ENCODE peak calls at places on chromosomes 2 and 18, in eight cellular contexts. One of them, this sample, is unnamed.

GRCh38 chr18:74598350-74599001 is 806 bp downstream of the ZNF407 start:
- DNase-seq in ureter: peak; percentile 52
- DNase-seq in fibroblast of the conjunctiva: no peak
- DNase-seq in IMR-90: peak; percentile 46
- DNase-seq in right atrium auricular region: peak; percentile 59
- DNase-seq in myocyte: peak; percentile 70
- DNase-seq in CD4-positive, alpha-beta memory T cell: no peak
- DNase-seq in CD8-positive, alpha-beta T cell: peak; percentile 72
- DNase-seq in this sample: peak; percentile 52

GRCh38 chr2:96404446-96405373 is 69.1 kb downstream of the NCAPH start:
- DNase-seq in CD8-positive, alpha-beta T cell: no peak
- DNase-seq in CD4-positive, alpha-beta memory T cell: no peak
- DNase-seq in ureter: no peak
- DNase-seq in fibroblast of the conjunctiva: no peak
- DNase-seq in IMR-90: no peak
- DNase-seq in myocyte: peak; percentile 56
- DNase-seq in right atrium auricular region: peak; percentile 34
- DNase-seq in this sample: no peak

GRCh38 chr2:195343942-195344530 is 313.0 kb upstream of the SLC39A10 start:
- DNase-seq in CD8-positive, alpha-beta T cell: no peak
- DNase-seq in right atrium auricular region: no peak
- DNase-seq in myocyte: peak; percentile 50
- DNase-seq in fibroblast of the conjunctiva: no peak
- DNase-seq in ureter: no peak
- DNase-seq in CD4-positive, alpha-beta memory T cell: no peak
- DNase-seq in IMR-90: peak; percentile 78
- DNase-seq in this sample: no peak

GRCh38 chr2:9950521-9951271 is 797 bp upstream of the GRHL1 start:
- DNase-seq in myocyte: peak; percentile 50
- DNase-seq in CD4-positive, alpha-beta memory T cell: no peak
- DNase-seq in right atrium auricular region: no peak
- DNase-seq in CD8-positive, alpha-beta T cell: peak; percentile 40
- DNase-seq in fibroblast of the conjunctiva: no peak
- DNase-seq in IMR-90: no peak
- DNase-seq in ureter: no peak
- DNase-seq in this sample: peak; percentile 44

GRCh38 chr2:214881647-214882205 is 72.2 kb upstream of the BARD1 start:
- DNase-seq in right atrium auricular region: no peak
- DNase-seq in ureter: no peak
- DNase-seq in CD4-positive, alpha-beta memory T cell: no peak
- DNase-seq in fibroblast of the conjunctiva: peak; percentile 9
- DNase-seq in myocyte: peak; percentile 16
- DNase-seq in IMR-90: no peak
- DNase-seq in CD8-positive, alpha-beta T cell: no peak
- DNase-seq in this sample: no peak

GRCh38 chr2:64636105-64636873 is 17.4 kb downstream of the SERTAD2 start:
- DNase-seq in myocyte: no peak
- DNase-seq in IMR-90: no peak
- DNase-seq in ureter: no peak
- DNase-seq in fibroblast of the conjunctiva: no peak
- DNase-seq in CD4-positive, alpha-beta memory T cell: no peak
- DNase-seq in right atrium auricular region: peak; percentile 42
- DNase-seq in CD8-positive, alpha-beta T cell: no peak
- DNase-seq in this sample: no peak

GRCh38 chr2:29700560-29700959 is 220.8 kb downstream of the ALK start:
- DNase-seq in ureter: no peak
- DNase-seq in CD8-positive, alpha-beta T cell: no peak
- DNase-seq in fibroblast of the conjunctiva: no peak
- DNase-seq in right atrium auricular region: no peak
- DNase-seq in IMR-90: peak; percentile 76
- DNase-seq in myocyte: peak; percentile 3
- DNase-seq in CD4-positive, alpha-beta memory T cell: no peak
- DNase-seq in this sample: no peak

GRCh38 chr18:64103979-64104378 is 44.9 kb downstream of the LINC00305 start:
- DNase-seq in ureter: no peak
- DNase-seq in IMR-90: no peak
- DNase-seq in CD8-positive, alpha-beta T cell: no peak
- DNase-seq in fibroblast of the conjunctiva: no peak
- DNase-seq in myocyte: no peak
- DNase-seq in CD4-positive, alpha-beta memory T cell: no peak
- DNase-seq in right atrium auricular region: no peak
- DNase-seq in this sample: no peak

GRCh38 chr2:148209598-148209997 is 188.7 kb downstream of the MBD5 start:
- DNase-seq in right atrium auricular region: no peak
- DNase-seq in myocyte: no peak
- DNase-seq in IMR-90: no peak
- DNase-seq in fibroblast of the conjunctiva: no peak
- DNase-seq in CD8-positive, alpha-beta T cell: no peak
- DNase-seq in ureter: no peak
- DNase-seq in CD4-positive, alpha-beta memory T cell: no peak
- DNase-seq in this sample: no peak

GRCh38 chr2:109715302-109715937 is 78.7 kb upstream of the RGPD5 start:
- DNase-seq in CD4-positive, alpha-beta memory T cell: no peak
- DNase-seq in IMR-90: no peak
- DNase-seq in myocyte: peak; percentile 3
- DNase-seq in ureter: peak; percentile 39
- DNase-seq in right atrium auricular region: no peak
- DNase-seq in CD8-positive, alpha-beta T cell: no peak
- DNase-seq in fibroblast of the conjunctiva: no peak
- DNase-seq in this sample: no peak

GRCh38 chr2:28507806-28508764 is 12.2 kb downstream of the PLB1 start:
- DNase-seq in CD8-positive, alpha-beta T cell: peak; percentile 38
- DNase-seq in IMR-90: peak; percentile 17
- DNase-seq in right atrium auricular region: no peak
- DNase-seq in ureter: peak; percentile 65
- DNase-seq in fibroblast of the conjunctiva: no peak
- DNase-seq in CD4-positive, alpha-beta memory T cell: no peak
- DNase-seq in myocyte: no peak
- DNase-seq in this sample: no peak

GRCh38 chr2:229408356-229408755 is 137.3 kb upstream of the PID1 start:
- DNase-seq in CD8-positive, alpha-beta T cell: no peak
- DNase-seq in IMR-90: peak; percentile 91
- DNase-seq in myocyte: peak; percentile 79
- DNase-seq in CD4-positive, alpha-beta memory T cell: no peak
- DNase-seq in right atrium auricular region: peak; percentile 78
- DNase-seq in ureter: peak; percentile 53
- DNase-seq in fibroblast of the conjunctiva: peak; percentile 92
- DNase-seq in this sample: no peak

GRCh38 chr2:157874278-157874825 is 1.8 kb downstream of the ACVR1 start:
- DNase-seq in fibroblast of the conjunctiva: no peak
- DNase-seq in myocyte: peak; percentile 35
- DNase-seq in IMR-90: no peak
- DNase-seq in CD4-positive, alpha-beta memory T cell: no peak
- DNase-seq in ureter: no peak
- DNase-seq in right atrium auricular region: no peak
- DNase-seq in CD8-positive, alpha-beta T cell: no peak
- DNase-seq in this sample: no peak

GRCh38 chr2:149744845-149745244 is 157.3 kb upstream of the MMADHC start:
- DNase-seq in myocyte: no peak
- DNase-seq in right atrium auricular region: no peak
- DNase-seq in CD4-positive, alpha-beta memory T cell: no peak
- DNase-seq in IMR-90: peak; percentile 78
- DNase-seq in fibroblast of the conjunctiva: no peak
- DNase-seq in ureter: no peak
- DNase-seq in CD8-positive, alpha-beta T cell: no peak
- DNase-seq in this sample: no peak

GRCh38 chr2:236607471-236608307 is 38.1 kb downstream of the ACKR3 start:
- DNase-seq in CD4-positive, alpha-beta memory T cell: no peak
- DNase-seq in ureter: no peak
- DNase-seq in myocyte: peak; percentile 90
- DNase-seq in IMR-90: peak; percentile 14
- DNase-seq in CD8-positive, alpha-beta T cell: peak; percentile 19
- DNase-seq in right atrium auricular region: no peak
- DNase-seq in fibroblast of the conjunctiva: peak; percentile 12
- DNase-seq in this sample: no peak

GRCh38 chr18:79603321-79604204 is 76.0 kb upstream of the CTDP1 start:
- DNase-seq in right atrium auricular region: no peak
- DNase-seq in IMR-90: no peak
- DNase-seq in ureter: no peak
- DNase-seq in CD4-positive, alpha-beta memory T cell: no peak
- DNase-seq in fibroblast of the conjunctiva: no peak
- DNase-seq in myocyte: no peak
- DNase-seq in CD8-positive, alpha-beta T cell: no peak
- DNase-seq in this sample: no peak

GRCh38 chr2:205868773-205869333 is 186.6 kb downstream of the NRP2 start:
- DNase-seq in right atrium auricular region: no peak
- DNase-seq in CD4-positive, alpha-beta memory T cell: no peak
- DNase-seq in ureter: no peak
- DNase-seq in IMR-90: peak; percentile 61
- DNase-seq in fibroblast of the conjunctiva: no peak
- DNase-seq in myocyte: peak; percentile 65
- DNase-seq in CD8-positive, alpha-beta T cell: no peak
- DNase-seq in this sample: no peak

GRCh38 chr2:54708584-54709340 is 14.7 kb upstream of the EML6 start:
- DNase-seq in right atrium auricular region: no peak
- DNase-seq in ureter: peak; percentile 50
- DNase-seq in CD4-positive, alpha-beta memory T cell: no peak
- DNase-seq in fibroblast of the conjunctiva: no peak
- DNase-seq in myocyte: peak; percentile 23
- DNase-seq in CD8-positive, alpha-beta T cell: no peak
- DNase-seq in IMR-90: no peak
- DNase-seq in this sample: no peak

GRCh38 chr18:21742323-21742687 is 1.7 kb downstream of the MIB1 start:
- DNase-seq in myocyte: no peak
- DNase-seq in fibroblast of the conjunctiva: no peak
- DNase-seq in right atrium auricular region: no peak
- DNase-seq in CD4-positive, alpha-beta memory T cell: no peak
- DNase-seq in ureter: no peak
- DNase-seq in IMR-90: peak; percentile 30
- DNase-seq in CD8-positive, alpha-beta T cell: no peak
- DNase-seq in this sample: no peak

GRCh38 chr2:42368817-42369550 is 8.0 kb upstream of the COX7A2L start:
- DNase-seq in ureter: no peak
- DNase-seq in fibroblast of the conjunctiva: no peak
- DNase-seq in right atrium auricular region: no peak
- DNase-seq in myocyte: no peak
- DNase-seq in CD4-positive, alpha-beta memory T cell: no peak
- DNase-seq in IMR-90: no peak
- DNase-seq in CD8-positive, alpha-beta T cell: no peak
- DNase-seq in this sample: no peak

GRCh38 chr2:235909371-235909770 is 258.8 kb downstream of the GBX2 start:
- DNase-seq in fibroblast of the conjunctiva: no peak
- DNase-seq in right atrium auricular region: no peak
- DNase-seq in myocyte: no peak
- DNase-seq in IMR-90: no peak
- DNase-seq in CD4-positive, alpha-beta memory T cell: no peak
- DNase-seq in CD8-positive, alpha-beta T cell: no peak
- DNase-seq in ureter: no peak
- DNase-seq in this sample: no peak

GRCh38 chr2:95314964-95315611 is 17.9 kb downstream of the KCNIP3 start:
- DNase-seq in ureter: no peak
- DNase-seq in IMR-90: peak; percentile 7
- DNase-seq in CD8-positive, alpha-beta T cell: no peak
- DNase-seq in CD4-positive, alpha-beta memory T cell: no peak
- DNase-seq in right atrium auricular region: no peak
- DNase-seq in myocyte: peak; percentile 78
- DNase-seq in fibroblast of the conjunctiva: no peak
- DNase-seq in this sample: no peak

GRCh38 chr2:138637686-138638085 is 136.1 kb downstream of the SPOPL start:
- DNase-seq in ureter: no peak
- DNase-seq in myocyte: no peak
- DNase-seq in fibroblast of the conjunctiva: no peak
- DNase-seq in CD8-positive, alpha-beta T cell: no peak
- DNase-seq in right atrium auricular region: no peak
- DNase-seq in CD4-positive, alpha-beta memory T cell: no peak
- DNase-seq in IMR-90: no peak
- DNase-seq in this sample: no peak

GRCh38 chr18:3793545-3793944 is 343.6 kb downstream of the TGIF1 start:
- DNase-seq in right atrium auricular region: no peak
- DNase-seq in IMR-90: peak; percentile 80
- DNase-seq in fibroblast of the conjunctiva: peak; percentile 30
- DNase-seq in ureter: no peak
- DNase-seq in CD4-positive, alpha-beta memory T cell: no peak
- DNase-seq in myocyte: no peak
- DNase-seq in CD8-positive, alpha-beta T cell: no peak
- DNase-seq in this sample: no peak

GRCh38 chr2:76579911-76580310 is 869.2 kb upstream of the GCFC2 start:
- DNase-seq in right atrium auricular region: no peak
- DNase-seq in myocyte: no peak
- DNase-seq in fibroblast of the conjunctiva: no peak
- DNase-seq in CD8-positive, alpha-beta T cell: no peak
- DNase-seq in IMR-90: no peak
- DNase-seq in CD4-positive, alpha-beta memory T cell: no peak
- DNase-seq in ureter: no peak
- DNase-seq in this sample: no peak

GRCh38 chr18:69400976-69401474 is 337 bp downstream of the DOK6 start:
- DNase-seq in ureter: no peak
- DNase-seq in CD8-positive, alpha-beta T cell: no peak
- DNase-seq in right atrium auricular region: no peak
- DNase-seq in IMR-90: peak; percentile 16
- DNase-seq in CD4-positive, alpha-beta memory T cell: no peak
- DNase-seq in myocyte: no peak
- DNase-seq in fibroblast of the conjunctiva: no peak
- DNase-seq in this sample: no peak

GRCh38 chr18:26454616-26455015 is 93.7 kb downstream of the KCTD1 start:
- DNase-seq in right atrium auricular region: no peak
- DNase-seq in ureter: no peak
- DNase-seq in fibroblast of the conjunctiva: no peak
- DNase-seq in CD8-positive, alpha-beta T cell: no peak
- DNase-seq in IMR-90: no peak
- DNase-seq in myocyte: no peak
- DNase-seq in CD4-positive, alpha-beta memory T cell: no peak
- DNase-seq in this sample: no peak

GRCh38 chr2:188089896-188090295 is 201.8 kb upstream of the GULP1 start:
- DNase-seq in CD8-positive, alpha-beta T cell: no peak
- DNase-seq in myocyte: no peak
- DNase-seq in right atrium auricular region: no peak
- DNase-seq in CD4-positive, alpha-beta memory T cell: no peak
- DNase-seq in IMR-90: peak; percentile 29
- DNase-seq in ureter: no peak
- DNase-seq in fibroblast of the conjunctiva: no peak
- DNase-seq in this sample: no peak

GRCh38 chr2:135688002-135688401 is 53.7 kb upstream of the UBXN4 start:
- DNase-seq in IMR-90: peak; percentile 44
- DNase-seq in ureter: no peak
- DNase-seq in CD4-positive, alpha-beta memory T cell: no peak
- DNase-seq in CD8-positive, alpha-beta T cell: no peak
- DNase-seq in fibroblast of the conjunctiva: no peak
- DNase-seq in myocyte: no peak
- DNase-seq in right atrium auricular region: no peak
- DNase-seq in this sample: no peak

GRCh38 chr2:158967731-158968395 is 577 bp upstream of the TANC1 start:
- DNase-seq in right atrium auricular region: no peak
- DNase-seq in ureter: peak; percentile 49
- DNase-seq in CD4-positive, alpha-beta memory T cell: no peak
- DNase-seq in IMR-90: peak; percentile 66
- DNase-seq in fibroblast of the conjunctiva: no peak
- DNase-seq in myocyte: peak; percentile 70
- DNase-seq in CD8-positive, alpha-beta T cell: no peak
- DNase-seq in this sample: no peak

GRCh38 chr2:108988076-108988795 is 784 bp downstream of the EDAR start:
- DNase-seq in myocyte: no peak
- DNase-seq in fibroblast of the conjunctiva: no peak
- DNase-seq in IMR-90: no peak
- DNase-seq in CD8-positive, alpha-beta T cell: no peak
- DNase-seq in right atrium auricular region: no peak
- DNase-seq in CD4-positive, alpha-beta memory T cell: no peak
- DNase-seq in ureter: no peak
- DNase-seq in this sample: no peak

This sample was measured in T-helper 9 cell.